ENCODE peak calls at places on chromosomes 5 and 9, in six cellular contexts. Y, X, P, B, T and U are unnamed samples.

GRCh38 chr5:149211566-149211965 is 60.1 kb upstream of the AFAP1L1 start:
- DNase-seq in Y (peak; percentile 66), X (no peak), P (no peak), B (no peak), T (no peak), U (no peak)

GRCh38 chr9:120625222-120625621 is 45.3 kb upstream of the CDK5RAP2 start:
- DNase-seq in Y (no peak), X (no peak), P (no peak), B (no peak), T (no peak), U (no peak)

GRCh38 chr5:89187883-89188465 is 305.0 kb upstream of the MEF2C start:
- DNase-seq in Y (no peak), X (no peak), P (no peak), B (no peak), T (no peak), U (no peak)

GRCh38 chr5:76789991-76790571 is 28.7 kb upstream of the F2RL1 start:
- DNase-seq in Y (no peak), X (peak; percentile 52), P (no peak), B (no peak), T (no peak), U (no peak)

GRCh38 chr5:127697894-127698600 is 5.1 kb upstream of the CCDC192 start:
- DNase-seq in Y (peak; percentile 48), X (peak; percentile 73), P (peak; percentile 85), B (no peak), T (no peak), U (no peak)

GRCh38 chr5:113164016-113164415 is 187.4 kb downstream of the DCP2 start:
- DNase-seq in Y (no peak), X (no peak), P (no peak), B (no peak), T (no peak), U (no peak)

GRCh38 chr5:138955013-138955660 is 80.0 kb upstream of the LRRTM2 start:
- DNase-seq in Y (no peak), X (no peak), P (no peak), B (no peak), T (no peak), U (no peak)

GRCh38 chr5:34450338-34450737 is 205.8 kb upstream of the RAI14 start:
- DNase-seq in Y (no peak), X (no peak), P (no peak), B (no peak), T (no peak), U (no peak)

GRCh38 chr9:2024888-2025781 is 10.0 kb downstream of the SMARCA2 start:
- DNase-seq in Y (no peak), X (no peak), P (no peak), B (no peak), T (no peak), U (no peak)

GRCh38 chr9:16732546-16732945 is 137.9 kb downstream of the BNC2 start:
- DNase-seq in Y (no peak), X (no peak), P (no peak), B (no peak), T (no peak), U (no peak)

GRCh38 chr5:124342027-124342471 is 404.4 kb downstream of the ZNF608 start:
- DNase-seq in Y (peak; percentile 86), X (no peak), P (no peak), B (no peak), T (no peak), U (no peak)

GRCh38 chr5:1051366-1051720 is 42.7 kb downstream of the NKD2 start:
- DNase-seq in Y (no peak), X (no peak), P (no peak), B (no peak), T (no peak), U (no peak)

GRCh38 chr9:84862786-84863185 is 193.3 kb downstream of the NTRK2 start:
- DNase-seq in Y (no peak), X (peak; percentile 12), P (peak; percentile 38), B (no peak), T (peak; percentile 79), U (no peak)

GRCh38 chr5:147901555-147901954 is 4.8 kb downstream of the C5orf46 start:
- DNase-seq in Y (peak; percentile 63), X (peak; percentile 1), P (no peak), B (no peak), T (no peak), U (no peak)

GRCh38 chr5:174419523-174420132 is 304.8 kb upstream of the MSX2 start:
- DNase-seq in Y (peak; percentile 95), X (peak; percentile 91), P (peak; percentile 56), B (peak; percentile 70), T (peak; percentile 96), U (peak; percentile 51)

GRCh38 chr5:154368041-154368800 is 77.6 kb upstream of the SAP30L start:
- DNase-seq in Y (peak; percentile 95), X (peak; percentile 84), P (peak; percentile 87), B (no peak), T (peak; percentile 83), U (no peak)

GRCh38 chr9:18980124-18980660 is 52.8 kb downstream of the SAXO1 start:
- DNase-seq in Y (no peak), X (no peak), P (no peak), B (no peak), T (no peak), U (no peak)

GRCh38 chr5:138179277-138179857 is 455 bp downstream of the KIF20A start:
- DNase-seq in Y (no peak), X (peak; percentile 6), P (no peak), B (peak; percentile 20), T (peak; percentile 48), U (no peak)

GRCh38 chr5:14143843-14144585 is 872 bp downstream of the TRIO start:
- DNase-seq in Y (no peak), X (no peak), P (no peak), B (peak; percentile 73), T (peak; percentile 65), U (no peak)

GRCh38 chr9:128294142-128294541 is 18.1 kb downstream of the SWI5 start:
- DNase-seq in Y (no peak), X (no peak), P (no peak), B (no peak), T (no peak), U (no peak)

GRCh38 chr9:116286287-116286686 is 132.7 kb downstream of the PAPPA start:
- DNase-seq in Y (no peak), X (no peak), P (no peak), B (no peak), T (peak; percentile 89), U (no peak)

DNA sequence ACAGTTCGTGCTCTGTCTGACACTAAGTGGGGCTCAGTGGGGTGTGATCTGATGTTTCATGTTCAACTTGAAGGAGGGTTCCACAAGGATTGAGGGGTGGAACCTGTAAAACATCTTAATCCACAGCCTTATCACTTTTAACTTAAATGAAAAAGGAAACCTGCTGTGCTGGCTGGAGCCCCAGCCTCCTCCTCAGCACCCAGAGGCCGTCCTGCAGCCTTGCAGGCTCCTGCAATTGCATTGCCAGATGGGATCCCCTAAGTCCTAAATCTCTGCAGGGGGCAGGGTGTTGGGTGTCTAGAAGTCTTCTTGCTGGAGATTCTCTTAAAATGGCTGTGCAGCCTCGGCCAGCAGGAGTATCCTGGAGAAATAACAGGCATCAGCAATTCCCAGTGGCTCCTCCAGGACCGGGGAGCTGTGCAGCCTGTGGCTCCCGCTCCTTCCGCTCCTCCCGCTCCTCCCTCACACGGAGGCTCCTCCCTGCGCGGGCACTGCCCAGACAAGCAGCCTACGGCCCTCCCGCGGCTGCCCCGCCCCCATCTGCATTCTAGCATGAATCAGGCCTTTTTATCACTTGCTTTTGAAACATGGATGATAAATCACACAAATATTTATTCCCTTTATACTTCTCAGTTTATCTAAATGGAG is 131.0 kb downstream of the ADAMTS16 start:
- DNase-seq in Y (peak; percentile 28), X (peak; percentile 88), P (peak; percentile 61), B (no peak), T (peak; percentile 71), U (no peak)
- H3K4me3 ChIP-seq in Y (peak overlapping the region; percentile 20), X (peak overlapping the region; percentile 14), P (no peak overlapping the region), B (no peak overlapping the region), T (no peak overlapping the region), U (no peak overlapping the region)

DNA sequence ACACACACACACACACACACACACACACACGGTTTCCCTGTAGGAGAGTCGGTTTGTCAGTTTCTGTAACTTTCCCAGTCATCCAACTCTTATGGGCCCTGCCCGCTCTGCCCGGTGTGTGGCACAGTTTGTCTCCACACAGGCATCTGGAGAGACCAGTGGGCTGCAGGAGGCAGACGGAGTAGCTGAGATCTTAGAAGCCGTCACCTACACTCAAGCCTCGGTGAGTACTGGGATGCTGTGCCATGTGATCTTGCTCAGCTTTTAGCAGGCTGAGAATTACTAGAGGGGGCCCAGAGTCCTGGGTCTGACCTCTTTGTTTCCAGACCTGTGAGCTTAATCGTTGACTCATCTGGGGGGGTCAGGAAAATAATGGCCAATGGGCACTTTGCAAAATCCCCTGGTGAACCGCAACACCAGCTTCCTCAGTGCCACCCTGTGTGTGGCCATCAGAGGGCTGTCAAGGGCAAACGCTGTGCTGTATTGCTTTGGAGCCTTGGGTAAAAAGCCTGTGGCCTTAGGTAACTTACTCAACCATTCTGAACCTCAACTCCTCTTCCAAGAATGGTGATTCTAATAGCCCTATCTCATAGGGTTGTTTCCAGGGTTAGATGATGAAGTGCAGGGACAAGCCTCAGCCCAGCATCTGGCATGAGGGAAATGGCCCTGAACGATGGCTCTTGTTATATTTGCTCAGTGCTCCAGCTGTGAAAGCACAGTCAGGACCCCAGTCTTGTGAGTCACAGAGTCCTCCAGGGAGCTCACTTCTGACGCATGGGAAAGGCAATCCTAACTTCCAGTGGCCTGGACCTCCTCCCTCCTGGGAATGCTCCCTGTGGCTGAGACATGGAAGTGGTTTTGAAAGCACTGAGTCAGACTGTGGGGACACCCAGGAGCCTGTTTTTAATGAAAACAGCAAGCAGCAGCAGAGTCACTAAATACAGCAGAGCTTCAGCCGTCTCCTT is 45.6 kb downstream of the COL15A1 start:
- DNase-seq in Y (peak; percentile 97), X (peak; percentile 84), P (peak; percentile 99), B (no peak), T (peak; percentile 18), U (no peak)
- TF ChIP-seq CTCF in Y (peak; percentile 35), X (peak; percentile 20), P (peak; percentile 44), B (peak; percentile 13), T (peak; percentile 28), U (peak; percentile 15)

GRCh38 chr5:150503977-150504620 is 3.8 kb upstream of the NDST1 start:
- DNase-seq in Y (no peak), X (no peak), P (no peak), B (no peak), T (no peak), U (no peak)

GRCh38 chr5:150500905-150501304 is 7.0 kb upstream of the NDST1 start:
- DNase-seq in Y (no peak), X (no peak), P (no peak), B (no peak), T (no peak), U (no peak)

GRCh38 chr5:150503386-150503785 is 4.5 kb upstream of the NDST1 start:
- DNase-seq in Y (no peak), X (no peak), P (no peak), B (no peak), T (no peak), U (no peak)

GRCh38 chr5:150502106-150502505 is 5.8 kb upstream of the NDST1 start:
- DNase-seq in Y (no peak), X (no peak), P (no peak), B (no peak), T (no peak), U (no peak)

DNA sequence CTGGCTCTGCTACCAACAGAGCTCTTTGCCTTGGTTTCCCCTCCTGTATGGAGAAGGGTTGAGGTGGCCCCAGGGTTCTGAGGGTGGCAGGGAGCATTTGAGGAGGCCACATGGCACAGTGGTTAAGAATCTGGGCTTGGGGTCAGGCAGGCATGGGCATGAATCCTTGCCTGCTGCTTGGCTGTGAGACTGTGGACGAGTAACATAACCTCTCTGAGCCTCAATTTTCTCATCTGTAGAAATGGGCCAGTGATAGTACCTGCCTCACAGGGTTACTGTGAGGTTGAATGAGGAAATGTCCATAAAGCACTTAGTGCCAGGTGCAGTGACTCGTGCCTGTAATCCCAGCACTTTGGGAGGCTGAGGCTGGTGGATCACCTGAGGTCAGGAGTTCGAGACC is 5.1 kb upstream of the NDST1 start:
- DNase-seq in Y (no peak), X (no peak), P (no peak), B (no peak), T (no peak), U (no peak)
- H3K4me3 ChIP-seq in Y (no peak overlapping the region), X (no peak overlapping the region), P (no peak overlapping the region), B (no peak overlapping the region), T (no peak overlapping the region), U (no peak overlapping the region)

GRCh38 chr5:68387107-68387506 is 171.6 kb downstream of the PIK3R1 start:
- DNase-seq in Y (no peak), X (no peak), P (no peak), B (no peak), T (no peak), U (no peak)
- TF ChIP-seq CTCF in Y (no peak), X (no peak), P (no peak), B (no peak), T (no peak), U (no peak)